ENCODE peak calls at places on chromosomes 2 and 18, in nine cellular contexts. A is stimulated activated naive B cell treated with anti-CD40 and anti-IgM and Interleukin-4, amounts not matched to agents 10 μg/mL and 1 μg/mL and 100 μg/mL, for 72 hours; X is germinal center; I is HTR-8/SVneo; G is endothelial cell; B is HCEC 1CT; V is esophagus squamous epithelium; W is cardiac septum; L is HFFc6. M is an unnamed sample.

GRCh38 chr18:6878881-6879280 is 149.4 kb downstream of the ARHGAP28 start:
- DNase-seq in L (no peak), X (no peak), B (no peak), G (no peak), A (no peak), V (no peak), W (no peak), I (no peak), M (no peak)

GRCh38 chr18:24771300-24771699 is 310.9 kb downstream of the HRH4 start:
- DNase-seq in B (no peak), W (no peak), I (no peak), L (no peak), X (no peak), G (no peak), V (no peak), A (no peak), M (no peak)

GRCh38 chr2:3282056-3282998 is 95.3 kb downstream of the EIPR1 start:
- DNase-seq in I (no peak), L (no peak), A (no peak), G (no peak), W (peak), X (no peak), B (no peak), V (no peak), M (no peak)

GRCh38 chr2:120301289-120301688 is 44.6 kb upstream of the INHBB start:
- DNase-seq in A (no peak), B (no peak), V (no peak), L (no peak), I (no peak), X (no peak), W (no peak), G (no peak), M (no peak)

GRCh38 chr2:17614174-17614573 is 73.7 kb downstream of the VSNL1 start:
- DNase-seq in B (no peak), X (no peak), A (no peak), V (no peak), W (no peak), I (no peak), L (no peak), G (no peak), M (no peak)

GRCh38 chr2:128329607-128330006 is 10.9 kb upstream of the HS6ST1 start:
- DNase-seq in A (no peak), X (no peak), L (no peak), G (no peak), I (no peak), B (no peak), W (no peak), V (no peak), M (no peak)

GRCh38 chr18:39453882-39454281 is 1888.3 kb upstream of the CELF4 start:
- DNase-seq in G (peak), B (peak), V (no peak), L (peak), A (no peak), W (no peak), X (no peak), I (peak), M (no peak)

GRCh38 chr2:54149623-54150501 is 34.4 kb downstream of the ACYP2 start:
- DNase-seq in I (no peak), X (no peak), V (no peak), B (peak), L (no peak), A (no peak), G (no peak), W (no peak), M (no peak)

GRCh38 chr2:213152065-213152794 is 818 bp upstream of the IKZF2 start:
- DNase-seq in B (peak), V (no peak), A (no peak), W (peak), X (peak), I (peak), G (peak), L (peak), M (no peak)

GRCh38 chr2:44120428-44120827 is 48.2 kb upstream of the PPM1B start:
- DNase-seq in I (peak), A (no peak), B (peak), X (no peak), G (no peak), L (peak), V (no peak), W (no peak), M (no peak)

GRCh38 chr18:75219684-75220083 is 9.1 kb downstream of the TSHZ1 start:
- DNase-seq in X (no peak), A (no peak), L (no peak), W (no peak), I (no peak), V (no peak), B (no peak), G (no peak), M (no peak)

GRCh38 chr2:19255481-19255880 is 102.9 kb downstream of the OSR1 start:
- DNase-seq in G (no peak), A (no peak), I (no peak), L (no peak), B (no peak), V (no peak), W (no peak), X (no peak), M (no peak)

GRCh38 chr18:78662879-78663278 is 316.7 kb upstream of the SALL3 start:
- DNase-seq in L (no peak), W (no peak), G (no peak), A (no peak), B (no peak), X (no peak), V (no peak), I (no peak), M (no peak)

GRCh38 chr2:33312389-33312788 is 164.1 kb upstream of the RASGRP3 start:
- DNase-seq in X (no peak), W (no peak), B (no peak), G (no peak), V (no peak), A (no peak), L (no peak), I (no peak), M (no peak)

GRCh38 chr2:109423556-109424359 is 190.0 kb downstream of the SEPTIN10 start:
- DNase-seq in I (no peak), A (no peak), W (no peak), X (no peak), G (no peak), L (no peak), B (no peak), V (no peak), M (no peak)

GRCh38 chr2:174492963-174493431 is 6.2 kb upstream of the GPR155 start:
- DNase-seq in G (no peak), L (no peak), A (peak), V (no peak), I (no peak), W (no peak), X (peak), B (no peak), M (peak)

GRCh38 chr2:27628767-27629709 is at the start of the genes CCDC121 and GPN1:
- DNase-seq in L (peak), B (peak), W (peak), A (peak), X (peak), G (peak), V (peak), I (peak), M (peak)

GRCh38 chr2:25654801-25655200 is 18.6 kb downstream of the DTNB start:
- DNase-seq in L (no peak), W (no peak), B (no peak), X (no peak), A (no peak), V (no peak), G (no peak), I (no peak), M (no peak)

GRCh38 chr2:88059979-88060906 is 4.7 kb upstream of the KRCC1 start:
- DNase-seq in B (peak), V (no peak), I (peak), G (no peak), A (no peak), L (peak), X (peak), W (no peak), M (no peak)

GRCh38 chr2:10811552-10811951 is 1.0 kb downstream of the PDIA6 start:
- DNase-seq in W (no peak), V (no peak), G (no peak), B (no peak), A (no peak), X (no peak), L (no peak), I (no peak), M (no peak)

GRCh38 chr2:190679813-190680591 is 31.1 kb downstream of the NAB1 start:
- DNase-seq in G (peak), W (no peak), V (no peak), L (no peak), I (peak), X (peak), A (peak), B (peak), M (no peak)

GRCh38 chr2:151347904-151348303 is 9.5 kb upstream of the TNFAIP6 start:
- DNase-seq in V (no peak), A (no peak), W (no peak), L (no peak), X (no peak), B (no peak), I (no peak), G (no peak), M (no peak)

GRCh38 chr2:54422072-54422581 is 34.0 kb upstream of the SPTBN1 start:
- DNase-seq in G (no peak), W (no peak), X (no peak), I (no peak), B (no peak), V (no peak), L (no peak), A (peak), M (no peak)

GRCh38 chr18:45617284-45617683 is 2.0 kb downstream of the SLC14A2 start:
- DNase-seq in W (peak), G (no peak), X (no peak), I (peak), B (peak), A (no peak), V (peak), L (peak), M (no peak)

GRCh38 chr18:55763298-55763697 is 175.3 kb upstream of the TCF4 start:
- DNase-seq in I (no peak), G (no peak), X (no peak), B (peak), V (no peak), A (no peak), L (peak), W (no peak), M (no peak)

M was measured in GM12864.